ENCODE peak calls at places on chromosomes 1 and 21, in four cellular contexts. A, B, E and Y are unnamed samples.

GRCh38 chr1:9115656-9116205 is 13.2 kb downstream of the GPR157 start:
- DNase-seq in B (no peak), E (no peak), A (no peak), Y (no peak)

GRCh38 chr1:192358822-192359221 is 42.0 kb downstream of the RGS21 start:
- DNase-seq in A (no peak), B (no peak), E (no peak), Y (no peak)

GRCh38 chr1:159076753-159077656 is at the start of gene AIM2:
- DNase-seq in A (peak), E (peak), B (peak), Y (no peak)

GRCh38 chr1:42658880-42659337 is 686 bp downstream of the PPIH start:
- DNase-seq in A (no peak), B (no peak), E (no peak), Y (no peak)

GRCh38 chr1:245893025-245893424 is 614.1 kb downstream of the SMYD3 start:
- DNase-seq in A (no peak), E (no peak), B (no peak), Y (no peak)

GRCh38 chr21:46253610-46254124 is 25.1 kb upstream of the LSS start:
- DNase-seq in E (peak), B (peak), A (peak), Y (no peak)

GRCh38 chr1:42753070-42753469 is 13.0 kb upstream of the CLDN19 start:
- DNase-seq in A (no peak), B (no peak), E (no peak), Y (no peak)

GRCh38 chr1:56081151-56081550 is 498.2 kb downstream of the PLPP3 start:
- DNase-seq in E (no peak), B (no peak), A (no peak), Y (no peak)

GRCh38 chr1:244224487-244225430 is 173.7 kb downstream of the ZBTB18 start:
- DNase-seq in B (peak), E (no peak), A (no peak), Y (no peak)

GRCh38 chr1:166152977-166153376 is 13.8 kb downstream of the FAM78B start:
- DNase-seq in A (no peak), E (no peak), B (no peak), Y (no peak)

GRCh38 chr1:38308780-38309179 is 262.2 kb upstream of the POU3F1 start:
- DNase-seq in B (no peak), E (no peak), A (no peak), Y (no peak)

GRCh38 chr1:156200062-156200461 is 6.2 kb downstream of the SLC25A44 start:
- DNase-seq in A (peak), B (no peak), E (no peak), Y (no peak)

GRCh38 chr1:86224651-86225050 is 68.1 kb upstream of the COL24A1 start:
- DNase-seq in B (no peak), E (no peak), A (no peak), Y (no peak)

GRCh38 chr1:37305841-37306240 is 168.5 kb upstream of the ZC3H12A start:
- DNase-seq in A (no peak), E (no peak), B (no peak), Y (no peak)

GRCh38 chr1:155834296-155834926 is 22.6 kb downstream of the GON4L start:
- DNase-seq in A (peak), B (no peak), E (no peak), Y (no peak)

DNA sequence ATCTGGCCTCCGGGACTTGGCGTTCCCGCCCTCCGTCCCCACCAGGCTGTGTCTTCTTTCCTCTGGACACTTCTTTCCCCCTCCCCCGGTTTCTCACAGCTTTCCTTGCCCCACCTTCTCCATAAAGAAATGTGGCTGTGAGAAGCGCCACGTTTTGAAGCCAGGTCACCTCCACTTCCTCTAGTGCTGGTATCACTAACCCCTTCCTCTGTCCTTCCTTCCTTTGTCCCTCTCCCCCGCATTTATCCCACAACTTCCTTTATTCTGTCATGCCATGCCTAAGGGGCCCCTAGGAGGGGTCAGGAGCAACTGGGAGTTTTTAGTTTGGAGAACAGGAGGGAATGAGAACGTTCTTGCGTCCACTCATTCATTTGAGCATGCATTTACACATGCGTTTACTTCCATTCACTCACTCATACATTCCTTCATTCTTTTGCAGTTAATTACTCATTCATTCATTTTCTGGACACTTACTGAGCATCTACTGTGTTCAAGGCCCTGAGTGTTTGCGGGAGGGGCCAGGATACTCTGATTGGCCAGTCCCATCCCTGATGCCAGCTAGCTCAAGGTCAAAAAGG is 5.0 kb upstream of the ACOT11 start:
- DNase-seq in A (no peak), E (no peak), B (peak), Y (no peak)
- TF ChIP-seq SPI1 in A (peak), E (no peak), B (peak), Y (no peak)

GRCh38 chr1:24384251-24385090 is 29.1 kb downstream of the STPG1 start:
- DNase-seq in A (no peak), E (no peak), B (peak), Y (peak)
- TF ChIP-seq SPI1 in A (no peak), E (no peak), B (no peak), Y (no peak)

DNA sequence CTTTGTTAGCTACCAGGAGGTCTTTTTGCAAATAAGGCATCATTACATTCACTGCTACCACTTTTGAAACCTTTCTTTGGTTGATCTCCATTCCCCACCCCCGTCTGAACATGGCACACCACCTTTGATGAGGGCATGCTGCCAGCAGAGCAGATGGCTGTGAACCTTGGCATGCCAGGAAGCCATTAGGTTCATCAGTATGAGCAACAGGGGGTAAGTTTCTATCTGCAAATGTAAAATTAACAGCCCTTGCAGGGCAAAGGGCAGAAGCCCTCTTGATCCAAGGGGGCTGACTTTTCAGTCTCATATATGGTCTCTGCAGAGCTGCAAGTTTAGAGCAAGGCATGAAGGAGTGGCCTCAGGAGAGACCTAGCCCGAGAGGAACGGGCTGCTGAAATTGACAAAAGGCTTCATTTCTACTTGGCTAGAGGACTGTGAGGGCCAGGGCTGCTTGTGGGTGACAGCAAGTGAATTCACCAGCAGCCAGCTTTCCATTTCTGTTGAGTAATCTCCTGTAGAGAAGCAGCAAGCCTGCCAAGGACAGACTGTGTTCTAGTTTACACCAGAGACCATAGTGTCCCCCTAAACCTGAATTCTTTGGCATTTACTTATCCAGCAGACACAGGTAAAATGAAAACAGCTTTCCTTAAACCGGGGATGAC is 127.9 kb downstream of the ZNF326 start:
- DNase-seq in B (no peak), E (no peak), A (no peak), Y (no peak)
- TF ChIP-seq SPI1 in B (no peak), E (no peak), A (no peak), Y (no peak)

GRCh38 chr1:18511469-18511997 is 30.8 kb downstream of the KLHDC7A start:
- DNase-seq in B (no peak), A (no peak), E (no peak), Y (no peak)

GRCh38 chr1:18513995-18514394 is 33.3 kb downstream of the KLHDC7A start:
- DNase-seq in A (no peak), E (no peak), B (no peak), Y (no peak)

GRCh38 chr1:18515120-18515667 is 34.5 kb downstream of the KLHDC7A start:
- DNase-seq in E (no peak), A (no peak), B (no peak), Y (no peak)

GRCh38 chr1:18516473-18516872 is 35.7 kb downstream of the KLHDC7A start:
- DNase-seq in B (no peak), A (no peak), E (no peak), Y (no peak)

GRCh38 chr1:18512883-18513282 is 32.2 kb downstream of the KLHDC7A start:
- DNase-seq in A (no peak), E (no peak), B (no peak), Y (no peak)
- TF ChIP-seq SPI1 in A (no peak), E (no peak), B (no peak), Y (no peak)

GRCh38 chr1:81706650-81707435 is 93.9 kb upstream of the ADGRL2 start:
- DNase-seq in B (no peak), E (no peak), A (no peak), Y (no peak)
- TF ChIP-seq SPI1 in B (no peak), E (no peak), A (no peak), Y (no peak)

DNA sequence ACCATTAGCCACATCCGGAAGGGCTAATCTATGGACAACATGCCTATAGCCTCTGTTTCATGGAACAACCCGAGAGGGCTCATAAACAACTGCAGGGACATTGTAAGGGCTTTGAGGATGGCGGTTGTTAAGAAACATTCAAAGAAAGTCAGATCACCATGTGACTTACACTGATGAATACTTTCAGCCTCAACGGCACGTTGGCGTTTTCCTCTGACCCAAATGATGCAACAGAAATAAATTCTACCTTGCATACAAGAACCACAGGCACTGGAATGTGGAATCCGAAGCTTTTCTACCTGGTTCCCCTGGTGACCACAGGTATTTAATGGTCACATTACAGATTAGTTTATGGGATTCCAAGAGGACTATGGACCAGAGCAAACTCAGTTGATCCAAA is 107.0 kb downstream of the CLIC6 start:
- DNase-seq in B (no peak), A (no peak), E (no peak), Y (no peak)
- TF ChIP-seq SPI1 in B (no peak), A (no peak), E (no peak), Y (no peak)

DNA sequence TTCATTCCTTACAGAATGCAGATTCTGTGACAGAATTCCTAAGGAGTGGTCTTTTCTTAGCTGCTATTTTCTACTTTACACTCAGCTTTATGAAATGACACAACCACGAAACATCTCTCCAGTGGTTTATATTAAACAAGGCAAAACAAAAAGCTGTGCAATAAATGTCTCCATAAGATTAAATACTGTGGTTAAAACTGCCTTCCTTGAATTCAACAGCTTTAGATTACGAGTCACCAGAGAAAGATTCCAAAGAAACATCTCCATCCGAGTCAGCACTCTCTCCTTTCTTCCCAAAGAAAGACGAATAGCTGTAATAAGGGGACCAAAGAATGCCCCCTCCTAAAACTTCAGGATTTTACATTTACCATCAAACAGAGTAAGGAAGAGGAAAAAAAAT is 4.6 kb upstream of the C1orf87 start:
- DNase-seq in A (no peak), E (no peak), B (no peak), Y (no peak)
- TF ChIP-seq SPI1 in A (no peak), E (no peak), B (no peak), Y (no peak)

GRCh38 chr1:13900583-13900982 is 200.6 kb downstream of the PRDM2 start:
- DNase-seq in E (no peak), B (no peak), A (no peak), Y (no peak)
- TF ChIP-seq SPI1 in E (no peak), B (no peak), A (no peak), Y (no peak)

GRCh38 chr1:47445823-47446567 is 8.2 kb downstream of the FOXD2 start:
- DNase-seq in B (no peak), E (no peak), A (no peak), Y (no peak)

GRCh38 chr1:47443530-47444316 is 5.9 kb downstream of the FOXD2 start:
- DNase-seq in A (no peak), B (no peak), E (no peak), Y (no peak)

GRCh38 chr1:47444317-47444577 is 6.4 kb downstream of the FOXD2 start:
- DNase-seq in A (no peak), E (no peak), B (no peak), Y (no peak)

GRCh38 chr1:47442844-47443529 is 5.1 kb downstream of the FOXD2 start:
- DNase-seq in A (no peak), E (no peak), B (no peak), Y (no peak)

DNA sequence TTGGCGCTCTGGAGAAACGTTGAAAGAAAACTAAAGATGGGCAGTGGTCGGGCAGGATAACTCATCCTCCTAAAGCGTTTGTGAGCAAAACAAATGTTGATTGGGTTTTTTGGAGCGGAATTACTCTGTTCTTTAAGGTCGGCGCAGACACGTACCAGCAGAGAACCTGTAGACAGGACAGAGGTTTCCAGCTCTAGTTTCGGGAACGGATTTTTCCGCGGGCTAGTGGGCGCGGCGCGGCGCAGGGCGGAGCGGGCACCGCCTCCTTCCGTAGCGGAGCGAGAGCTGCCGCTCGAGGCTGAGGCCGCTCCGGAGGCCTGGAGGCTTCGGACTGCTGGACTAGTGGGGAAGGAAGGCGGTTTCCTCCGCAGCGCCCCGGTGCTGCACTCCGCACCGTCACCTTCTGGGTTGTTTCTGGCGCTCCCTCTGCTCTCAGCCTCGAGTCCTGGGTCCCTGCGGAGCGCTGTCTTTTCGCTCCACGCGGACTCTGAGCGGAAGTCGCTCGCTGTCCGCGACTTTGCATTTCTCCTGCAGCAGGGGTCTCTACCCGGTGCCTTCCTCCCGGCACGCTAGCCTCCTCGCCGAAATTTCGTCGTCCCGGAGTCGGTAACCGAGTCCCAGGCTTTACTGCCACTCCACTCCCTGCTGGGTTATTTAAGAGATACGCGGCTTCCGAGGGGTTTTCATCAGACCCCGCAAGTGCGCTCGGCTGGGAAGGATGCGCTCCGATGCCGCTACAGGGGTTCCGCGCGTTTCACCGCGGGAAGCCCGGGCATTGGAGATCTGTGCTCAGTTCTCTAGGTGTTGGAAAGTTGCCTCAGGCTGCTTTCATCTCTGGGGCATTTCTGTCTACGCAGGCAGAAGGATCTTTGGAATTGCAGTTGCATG is 7.0 kb downstream of the FOXD2 start:
- DNase-seq in B (no peak), A (peak), E (no peak), Y (no peak)
- TF ChIP-seq SPI1 in B (no peak), A (no peak), E (no peak), Y (no peak)

DNA sequence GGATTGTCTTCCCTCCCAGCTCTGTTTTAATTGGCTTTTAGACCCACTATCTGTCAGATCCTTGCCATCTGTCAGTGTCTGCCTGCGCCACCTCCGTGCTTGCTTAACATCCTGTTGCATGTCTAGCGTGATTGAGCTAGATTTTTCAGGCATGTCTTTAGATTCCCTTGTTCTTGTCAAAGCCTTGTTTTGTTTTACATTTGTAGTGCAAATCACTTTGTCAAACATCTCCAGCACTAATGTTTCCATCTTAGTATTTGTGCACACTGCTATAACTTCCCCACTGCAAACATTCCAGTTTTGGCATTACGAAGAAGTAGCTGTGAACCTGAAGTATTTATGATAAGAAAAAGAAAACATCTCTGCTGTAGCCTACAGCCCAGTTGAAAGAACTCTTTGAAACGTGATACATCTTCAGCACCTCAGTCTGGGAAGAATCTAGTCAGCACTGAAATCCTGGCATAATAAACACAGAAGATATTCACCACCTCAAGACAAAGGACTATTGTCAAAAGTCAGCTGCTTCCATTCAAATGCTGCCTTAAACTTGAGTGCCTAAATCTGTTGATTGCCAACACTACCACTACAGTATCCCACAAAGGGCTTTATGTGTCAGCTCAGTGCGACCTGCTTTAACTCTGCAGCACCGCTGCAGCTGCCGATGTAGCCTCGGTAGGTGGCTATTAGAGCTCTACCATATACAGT is 105.0 kb downstream of the FNBP1L start:
- DNase-seq in A (no peak), B (peak), E (no peak), Y (no peak)
- TF ChIP-seq SPI1 in A (no peak), B (no peak), E (no peak), Y (no peak)